ENCODE peak calls at places on chromosomes 16 and 17, in five cellular contexts. One of them, this sample, is unnamed.

GRCh38 chr16:47612711-47613110 is 151.6 kb downstream of the PHKB start:
- DNase-seq in CD4-positive, alpha-beta memory T cell: no peak
- DNase-seq in activated T-cell treated with anti-CD3 and anti-CD28 coated beads, Interleukin-2, amount 50 U/mL, for 4 hours: no peak
- DNase-seq in activated CD4-positive, CD25-positive, alpha-beta regulatory T cell: no peak
- DNase-seq in small intestine: no peak
- DNase-seq in this sample: no peak

GRCh38 chr17:57570740-57571344 is 174.3 kb downstream of the CCDC182 start:
- DNase-seq in small intestine: no peak
- DNase-seq in CD4-positive, alpha-beta memory T cell: no peak
- DNase-seq in activated CD4-positive, CD25-positive, alpha-beta regulatory T cell: no peak
- DNase-seq in activated T-cell treated with anti-CD3 and anti-CD28 coated beads, Interleukin-2, amount 50 U/mL, for 4 hours: no peak
- DNase-seq in this sample: no peak

GRCh38 chr17:6107791-6108190 is 37.6 kb downstream of the WSCD1 start:
- DNase-seq in activated T-cell treated with anti-CD3 and anti-CD28 coated beads, Interleukin-2, amount 50 U/mL, for 4 hours: no peak
- DNase-seq in activated CD4-positive, CD25-positive, alpha-beta regulatory T cell: no peak
- DNase-seq in CD4-positive, alpha-beta memory T cell: no peak
- DNase-seq in small intestine: no peak
- DNase-seq in this sample: no peak

GRCh38 chr17:29959658-29960337 is 18.4 kb downstream of the EFCAB5 start:
- DNase-seq in small intestine: no peak
- DNase-seq in activated T-cell treated with anti-CD3 and anti-CD28 coated beads, Interleukin-2, amount 50 U/mL, for 4 hours: no peak
- DNase-seq in CD4-positive, alpha-beta memory T cell: no peak
- DNase-seq in activated CD4-positive, CD25-positive, alpha-beta regulatory T cell: no peak
- DNase-seq in this sample: no peak

GRCh38 chr17:64393000-64393402 is 2.3 kb upstream of the PECAM1 start:
- DNase-seq in CD4-positive, alpha-beta memory T cell: no peak
- DNase-seq in activated T-cell treated with anti-CD3 and anti-CD28 coated beads, Interleukin-2, amount 50 U/mL, for 4 hours: peak; percentile 15
- DNase-seq in small intestine: no peak
- DNase-seq in activated CD4-positive, CD25-positive, alpha-beta regulatory T cell: no peak
- DNase-seq in this sample: no peak

GRCh38 chr17:41052594-41052993 is 2.4 kb downstream of the KRTAP2-2 start:
- DNase-seq in CD4-positive, alpha-beta memory T cell: no peak
- DNase-seq in small intestine: no peak
- DNase-seq in activated T-cell treated with anti-CD3 and anti-CD28 coated beads, Interleukin-2, amount 50 U/mL, for 4 hours: no peak
- DNase-seq in activated CD4-positive, CD25-positive, alpha-beta regulatory T cell: no peak
- DNase-seq in this sample: no peak

GRCh38 chr17:43449470-43450202 is 34.1 kb upstream of the DHX8 start:
- DNase-seq in small intestine: no peak
- DNase-seq in activated T-cell treated with anti-CD3 and anti-CD28 coated beads, Interleukin-2, amount 50 U/mL, for 4 hours: no peak
- DNase-seq in activated CD4-positive, CD25-positive, alpha-beta regulatory T cell: no peak
- DNase-seq in CD4-positive, alpha-beta memory T cell: no peak
- DNase-seq in this sample: no peak

GRCh38 chr17:52157161-52157560 is 1.4 kb downstream of the CA10 start:
- DNase-seq in activated CD4-positive, CD25-positive, alpha-beta regulatory T cell: no peak
- DNase-seq in activated T-cell treated with anti-CD3 and anti-CD28 coated beads, Interleukin-2, amount 50 U/mL, for 4 hours: no peak
- DNase-seq in CD4-positive, alpha-beta memory T cell: no peak
- DNase-seq in small intestine: no peak
- DNase-seq in this sample: no peak

GRCh38 chr17:4944163-4944553 is 4.1 kb downstream of the RNF167 start:
- DNase-seq in small intestine: peak; percentile 53
- DNase-seq in CD4-positive, alpha-beta memory T cell: peak; percentile 59
- DNase-seq in activated CD4-positive, CD25-positive, alpha-beta regulatory T cell: no peak
- DNase-seq in activated T-cell treated with anti-CD3 and anti-CD28 coated beads, Interleukin-2, amount 50 U/mL, for 4 hours: no peak
- DNase-seq in this sample: no peak

GRCh38 chr17:75151893-75152292 is 2.4 kb downstream of the JPT1 start:
- DNase-seq in small intestine: no peak
- DNase-seq in CD4-positive, alpha-beta memory T cell: peak; percentile 17
- DNase-seq in activated T-cell treated with anti-CD3 and anti-CD28 coated beads, Interleukin-2, amount 50 U/mL, for 4 hours: no peak
- DNase-seq in activated CD4-positive, CD25-positive, alpha-beta regulatory T cell: no peak
- DNase-seq in this sample: no peak

GRCh38 chr17:48296453-48296852 is 133.6 kb downstream of the SKAP1 start:
- DNase-seq in activated CD4-positive, CD25-positive, alpha-beta regulatory T cell: no peak
- DNase-seq in CD4-positive, alpha-beta memory T cell: no peak
- DNase-seq in small intestine: no peak
- DNase-seq in activated T-cell treated with anti-CD3 and anti-CD28 coated beads, Interleukin-2, amount 50 U/mL, for 4 hours: no peak
- DNase-seq in this sample: no peak

GRCh38 chr17:66255112-66255511 is 25.9 kb upstream of the APOH start:
- DNase-seq in CD4-positive, alpha-beta memory T cell: peak; percentile 71
- DNase-seq in small intestine: peak; percentile 84
- DNase-seq in activated T-cell treated with anti-CD3 and anti-CD28 coated beads, Interleukin-2, amount 50 U/mL, for 4 hours: peak; percentile 12
- DNase-seq in activated CD4-positive, CD25-positive, alpha-beta regulatory T cell: no peak
- DNase-seq in this sample: peak; percentile 48

GRCh38 chr17:40343126-40344119 is 21.1 kb downstream of the GJD3 start:
- DNase-seq in CD4-positive, alpha-beta memory T cell: no peak
- DNase-seq in activated CD4-positive, CD25-positive, alpha-beta regulatory T cell: no peak
- DNase-seq in activated T-cell treated with anti-CD3 and anti-CD28 coated beads, Interleukin-2, amount 50 U/mL, for 4 hours: no peak
- DNase-seq in small intestine: no peak
- DNase-seq in this sample: no peak

This sample was measured in RPMI8226.